ENCODE peak calls at places on chromosomes 5 and 9, in seven cellular contexts. I is left lung, O is transverse colon, G is ascending aorta, E is spleen, X is lower lobe of right lung, H is fibroblast of villous mesenchyme. P is an unnamed sample.

GRCh38 chr5:57482671-57483106 is at the start of gene ACTBL2:
- DNase-seq in X (no peak), H (peak), G (no peak), I (no peak), E (no peak), O (no peak), P (peak)

GRCh38 chr9:17793713-17794622 is 215.1 kb downstream of the SH3GL2 start:
- DNase-seq in H (peak), G (no peak), O (peak), I (no peak), X (no peak), E (no peak), P (peak)

GRCh38 chr9:33081128-33081851 is 4.8 kb upstream of the SMU1 start:
- DNase-seq in I (no peak), O (peak), H (peak), G (no peak), X (no peak), E (peak), P (peak)

GRCh38 chr9:128276574-128277270 is 646 bp downstream of the SWI5 start:
- DNase-seq in G (no peak), I (peak), H (peak), O (no peak), X (no peak), E (no peak), P (peak)

GRCh38 chr5:142613231-142613630 is 72.7 kb downstream of the FGF1 start:
- DNase-seq in E (no peak), O (no peak), H (peak), G (no peak), I (no peak), X (no peak), P (peak)

GRCh38 chr9:79277916-79278447 is 293.8 kb upstream of the TLE4 start:
- DNase-seq in G (no peak), I (no peak), H (no peak), E (no peak), X (no peak), O (no peak), P (no peak)

GRCh38 chr5:141356133-141356532 is 1.3 kb downstream of the PCDHGA4 start:
- DNase-seq in H (no peak), G (no peak), X (no peak), E (no peak), O (no peak), I (no peak), P (no peak)

GRCh38 chr5:67305913-67306710 is 109.5 kb upstream of the CD180 start:
- DNase-seq in G (no peak), E (no peak), X (no peak), O (no peak), H (peak), I (no peak), P (no peak)

GRCh38 chr5:127076730-127077129 is 3.4 kb upstream of the C5orf63 start:
- DNase-seq in X (no peak), H (peak), G (no peak), O (no peak), I (no peak), E (no peak), P (no peak)

GRCh38 chr9:115672477-115673316 is 480.9 kb upstream of the PAPPA start:
- DNase-seq in O (no peak), E (no peak), H (peak), G (no peak), X (no peak), I (no peak), P (peak)

GRCh38 chr9:134350416-134350994 is 24.2 kb downstream of the RXRA start:
- DNase-seq in I (no peak), H (no peak), O (no peak), G (no peak), E (no peak), X (no peak), P (no peak)

GRCh38 chr5:125317546-125317995 is 571.1 kb upstream of the ZNF608 start:
- DNase-seq in O (no peak), E (no peak), H (no peak), X (no peak), I (no peak), G (no peak), P (no peak)

GRCh38 chr5:141496038-141496437 is 7.2 kb downstream of the PCDHGC5 start:
- DNase-seq in G (no peak), O (no peak), H (no peak), E (no peak), X (no peak), I (no peak), P (no peak)

GRCh38 chr5:13632676-13633075 is 311.8 kb downstream of the DNAH5 start:
- DNase-seq in X (no peak), H (no peak), I (no peak), E (no peak), O (no peak), G (no peak), P (peak)

GRCh38 chr9:2623046-2623865 is 1.7 kb downstream of the VLDLR start:
- DNase-seq in I (peak), H (peak), X (peak), E (peak), O (peak), G (peak), P (peak)

GRCh38 chr9:14146201-14146890 is 167.6 kb downstream of the NFIB start:
- DNase-seq in E (no peak), G (no peak), H (no peak), X (no peak), I (no peak), O (no peak), P (no peak)

GRCh38 chr9:134406366-134407122 is 80.3 kb downstream of the RXRA start:
- DNase-seq in E (no peak), H (peak), I (no peak), G (no peak), O (no peak), X (no peak), P (no peak)

GRCh38 chr5:73031839-73032238 is 76.0 kb downstream of the FCHO2 start:
- DNase-seq in I (no peak), H (peak), X (no peak), O (no peak), G (no peak), E (no peak), P (peak)

GRCh38 chr5:24642022-24642421 is 2.8 kb downstream of the CDH10 start:
- DNase-seq in H (peak), G (no peak), I (no peak), E (no peak), O (no peak), X (no peak), P (peak)
- TF ChIP-seq CTCF in H (no peak), G (no peak), I (peak), E (peak), O (no peak), X (peak), P (peak)

GRCh38 chr9:73067074-73067473 is 84.6 kb upstream of the ANXA1 start:
- DNase-seq in O (no peak), H (no peak), I (no peak), G (no peak), E (no peak), X (no peak), P (no peak)
- TF ChIP-seq CTCF in O (no peak), H (no peak), I (no peak), G (no peak), E (no peak), X (no peak), P (peak)

GRCh38 chr5:177497297-177498012 is at the start of gene PDLIM7:
- DNase-seq in O (peak), X (peak), G (peak), E (peak), H (peak), I (peak), P (peak)

GRCh38 chr5:177497011-177497296 is 450 bp downstream of the PDLIM7 start:
- DNase-seq in X (no peak), E (no peak), G (no peak), I (no peak), O (no peak), H (no peak), P (no peak)

GRCh38 chr5:177495243-177496060 is 2.0 kb downstream of the PDLIM7 start:
- DNase-seq in E (peak), I (peak), G (peak), H (peak), O (peak), X (no peak), P (peak)

GRCh38 chr5:177494356-177495195 is 2.8 kb downstream of the PDLIM7 start:
- DNase-seq in G (peak), O (peak), H (peak), I (peak), X (peak), E (peak), P (peak)

DNA sequence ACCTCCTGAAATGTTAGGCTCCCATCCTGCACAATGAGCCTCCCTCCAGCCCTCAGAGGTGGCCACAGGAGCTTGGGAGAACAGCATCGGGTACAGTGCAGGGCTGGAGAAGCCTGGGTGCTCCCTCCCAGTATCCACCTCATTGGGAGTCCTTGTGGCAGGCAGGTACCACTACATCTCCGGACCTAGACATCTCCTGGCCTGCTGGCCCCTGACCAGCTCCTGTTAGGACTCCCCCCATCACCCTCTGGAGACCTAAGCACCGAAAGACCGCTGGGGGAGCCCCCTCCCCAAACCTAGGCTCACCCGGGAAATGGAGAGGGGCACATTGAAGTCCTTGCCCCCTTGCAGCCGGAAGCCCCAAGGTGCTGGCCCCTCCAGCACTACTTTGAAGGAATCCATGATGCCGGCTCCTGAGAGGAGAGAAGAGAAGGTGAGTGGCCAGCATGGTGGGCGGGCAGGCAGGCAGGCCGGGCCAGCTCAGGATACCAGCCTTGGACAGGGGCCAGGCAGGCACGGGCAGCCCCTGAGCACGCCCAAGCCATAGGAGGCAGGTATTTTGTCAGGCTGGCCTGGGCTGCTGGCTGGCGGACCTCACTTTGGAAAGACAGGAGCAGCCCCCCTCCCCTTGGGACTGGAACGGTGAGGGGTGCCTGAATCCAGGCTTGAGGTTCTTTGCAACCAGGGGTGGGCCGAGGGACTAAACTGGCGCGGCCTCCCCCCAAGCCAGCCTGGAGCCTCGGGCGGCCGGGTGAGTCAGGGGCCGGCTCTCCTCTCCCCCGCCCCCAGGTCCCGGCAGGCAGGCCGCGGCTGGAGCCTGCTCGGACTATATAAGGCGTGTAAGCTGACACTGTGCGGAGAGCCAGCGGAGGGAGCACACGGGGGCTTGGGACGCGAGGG is 1.0 kb downstream of the PDLIM7 start:
- DNase-seq in H (peak), O (peak), I (peak), X (no peak), E (peak), G (peak), P (peak)
- TF ChIP-seq CTCF in H (peak), O (peak), I (peak), X (no peak), E (no peak), G (no peak), P (peak)

GRCh38 chr5:26487553-26487952 is 550.8 kb downstream of the CDH9 start:
- DNase-seq in E (no peak), X (no peak), G (no peak), I (no peak), O (no peak), H (no peak), P (no peak)
- TF ChIP-seq CTCF in E (no peak), X (no peak), G (no peak), I (no peak), O (no peak), H (no peak), P (no peak)